ENCODE peak calls at places on chromosomes 5 and 9, in four cellular contexts. J is AG08396, Q is NCI-H1105 treated with DMSO at 0.1 percent for 48 hours, T is lower leg skin. C is an unnamed sample.

GRCh38 chr5:113425909-113426308 is 8.9 kb downstream of the TSSK1B start:
- DNase-seq in J (no peak), Q (no peak), T (no peak), C (no peak)

GRCh38 chr5:75603421-75603820 is 7.8 kb upstream of the ANKDD1B start:
- DNase-seq in J (no peak), Q (no peak), T (no peak), C (peak)

GRCh38 chr9:1722404-1722803 is 292.7 kb upstream of the SMARCA2 start:
- DNase-seq in J (no peak), Q (no peak), T (no peak), C (no peak)

GRCh38 chr5:122424211-122424610 is 112.2 kb downstream of the SNCAIP start:
- DNase-seq in J (no peak), Q (peak), T (no peak), C (no peak)

GRCh38 chr5:139287890-139288635 is 5.5 kb upstream of the MATR3 start:
- DNase-seq in J (no peak), Q (peak), T (no peak), C (peak)

GRCh38 chr9:25573281-25573680 is 105.0 kb downstream of the TUSC1 start:
- DNase-seq in J (no peak), Q (no peak), T (no peak), C (no peak)

GRCh38 chr5:142770650-142771609 is 753 bp downstream of the ARHGAP26 start:
- DNase-seq in J (peak), Q (peak), T (peak), C (peak)

GRCh38 chr9:82418334-82418733 is 429.8 kb downstream of the SPATA31D1 start:
- DNase-seq in J (no peak), Q (no peak), T (no peak), C (peak)

GRCh38 chr5:138641547-138642298 is 66.5 kb upstream of the HSPA9 start:
- DNase-seq in J (peak), Q (peak), T (peak), C (peak)

GRCh38 chr5:119389288-119390065 is 33.7 kb downstream of the TNFAIP8 start:
- DNase-seq in J (no peak), Q (no peak), T (no peak), C (no peak)

GRCh38 chr9:114278881-114279570 is 43.9 kb upstream of the ORM1 start:
- DNase-seq in J (peak), Q (no peak), T (peak), C (peak)

GRCh38 chr9:124880501-124880900 is 18.6 kb downstream of the ARPC5L start:
- DNase-seq in J (no peak), Q (no peak), T (no peak), C (no peak)

GRCh38 chr9:93263334-93264229 is 79.6 kb downstream of the WNK2 start:
- DNase-seq in J (no peak), Q (no peak), T (peak), C (no peak)

GRCh38 chr5:10046681-10047080 is 203.0 kb downstream of the ATPSCKMT start:
- DNase-seq in J (no peak), Q (no peak), T (peak), C (no peak)

GRCh38 chr5:160398806-160399205 is 1.0 kb downstream of the FAM200C start:
- DNase-seq in J (no peak), Q (no peak), T (no peak), C (peak)

GRCh38 chr5:79621056-79621455 is 8.8 kb downstream of the TENT2 start:
- DNase-seq in J (no peak), Q (no peak), T (no peak), C (peak)

GRCh38 chr5:68299575-68299974 is 84.0 kb downstream of the PIK3R1 start:
- DNase-seq in J (no peak), Q (no peak), T (no peak), C (peak)

GRCh38 chr5:61245486-61245885 is 83.2 kb upstream of the SMIM15 start:
- DNase-seq in J (no peak), Q (no peak), T (no peak), C (peak)

GRCh38 chr5:111235635-111236034 is 11.5 kb downstream of the CAMK4 start:
- DNase-seq in J (no peak), Q (no peak), T (no peak), C (no peak)

GRCh38 chr5:35608881-35609779 is 8.5 kb upstream of the SPEF2 start:
- DNase-seq in J (no peak), Q (no peak), T (no peak), C (no peak)

GRCh38 chr9:101477214-101477613 is 41.6 kb upstream of the ALDOB start:
- DNase-seq in J (no peak), Q (no peak), T (no peak), C (peak)

GRCh38 chr5:135466178-135467050 is 14.3 kb upstream of the TIFAB start:
- DNase-seq in J (peak), Q (peak), T (peak), C (peak)

GRCh38 chr9:23581936-23582335 is 244.1 kb downstream of the ELAVL2 start:
- DNase-seq in J (no peak), Q (no peak), T (no peak), C (no peak)

GRCh38 chr5:103724272-103724671 is 161.7 kb upstream of the NUDT12 start:
- DNase-seq in J (no peak), Q (peak), T (no peak), C (peak)

GRCh38 chr9:114450833-114451706 is 54.2 kb downstream of the WHRN start:
- DNase-seq in J (no peak), Q (no peak), T (peak), C (no peak)

GRCh38 chr9:97980918-97981827 is 2.0 kb upstream of the ANP32B start:
- DNase-seq in J (no peak), Q (no peak), T (peak), C (no peak)

GRCh38 chr5:149264432-149265069 is 7.1 kb upstream of the AFAP1L1 start:
- DNase-seq in J (no peak), Q (peak), T (no peak), C (no peak)